ENCODE peak calls at places on chromosomes 16 and 17, in ten cellular contexts. L is transverse colon, N is endothelial cell of umbilical vein, C is esophagus squamous epithelium, R is testis, B is right lobe of liver, O is heart left ventricle, I is tibial nerve, F is A549, G is Peyer's patch. S is an unnamed sample.

GRCh38 chr16:50861926-50862325 is 120.0 kb downstream of the CYLD start:
- DNase-seq in L (no peak), N (no peak), C (no peak), R (no peak), B (no peak), O (no peak), I (no peak), F (peak), G (no peak), S (no peak)

GRCh38 chr16:85670840-85671239 is 17.9 kb downstream of the GINS2 start:
- DNase-seq in L (no peak), N (no peak), C (no peak), R (no peak), B (no peak), O (no peak), I (no peak), F (no peak), G (peak), S (no peak)

GRCh38 chr16:20799599-20799998 is 6.7 kb downstream of the ERI2 start:
- DNase-seq in L (no peak), N (peak), C (no peak), R (no peak), B (no peak), O (no peak), I (no peak), F (no peak), G (no peak), S (no peak)

GRCh38 chr16:87945351-87946042 is 5.7 kb upstream of the BANP start:
- DNase-seq in L (peak), N (peak), C (no peak), R (peak), B (no peak), O (peak), I (peak), F (no peak), G (no peak), S (no peak)

GRCh38 chr16:50879873-50880695 is 138.2 kb downstream of the CYLD start:
- DNase-seq in L (no peak), N (no peak), C (no peak), R (no peak), B (peak), O (no peak), I (no peak), F (no peak), G (no peak), S (no peak)

GRCh38 chr16:626787-627457 is 3.9 kb upstream of the WFIKKN1 start:
- DNase-seq in L (no peak), N (peak), C (no peak), R (no peak), B (peak), O (peak), I (no peak), F (peak), G (no peak), S (peak)

GRCh38 chr17:30908717-30909420 is 2.8 kb upstream of the TEFM start:
- DNase-seq in L (no peak), N (no peak), C (no peak), R (no peak), B (no peak), O (no peak), I (no peak), F (no peak), G (no peak), S (no peak)

GRCh38 chr17:871731-872517 is 89.8 kb downstream of the MRM3 start:
- DNase-seq in L (no peak), N (no peak), C (no peak), R (no peak), B (no peak), O (no peak), I (no peak), F (no peak), G (no peak), S (no peak)

GRCh38 chr17:65856865-65857264 is 295.4 kb upstream of the AXIN2 start:
- DNase-seq in L (no peak), N (no peak), C (no peak), R (no peak), B (no peak), O (no peak), I (no peak), F (no peak), G (no peak), S (no peak)

GRCh38 chr16:53766304-53767016 is 62.5 kb downstream of the FTO start:
- DNase-seq in L (no peak), N (peak), C (no peak), R (no peak), B (no peak), O (no peak), I (no peak), F (no peak), G (no peak), S (no peak)

GRCh38 chr16:55892821-55893220 is 17.6 kb upstream of the CES5A start:
- DNase-seq in L (no peak), N (no peak), C (no peak), R (no peak), B (no peak), O (no peak), I (no peak), F (no peak), G (no peak), S (no peak)

GRCh38 chr16:24577167-24577566 is 37.8 kb downstream of the RBBP6 start:
- DNase-seq in L (no peak), N (peak), C (no peak), R (no peak), B (no peak), O (no peak), I (no peak), F (no peak), G (no peak), S (no peak)

GRCh38 chr16:74922150-74923138 is 62.5 kb downstream of the WDR59 start:
- DNase-seq in L (no peak), N (no peak), C (no peak), R (no peak), B (no peak), O (no peak), I (no peak), F (no peak), G (no peak), S (no peak)

GRCh38 chr16:12142157-12142556 is 165.6 kb downstream of the SNX29 start:
- DNase-seq in L (no peak), N (no peak), C (no peak), R (no peak), B (no peak), O (peak), I (no peak), F (no peak), G (no peak), S (no peak)

GRCh38 chr17:70791748-70792443 is 622.6 kb downstream of the KCNJ2 start:
- DNase-seq in L (no peak), N (no peak), C (no peak), R (no peak), B (no peak), O (no peak), I (no peak), F (no peak), G (no peak), S (no peak)

GRCh38 chr17:61221597-61222471 is 177.8 kb upstream of the TBX2 start:
- DNase-seq in L (no peak), N (no peak), C (no peak), R (no peak), B (no peak), O (no peak), I (no peak), F (no peak), G (no peak), S (no peak)

GRCh38 chr17:73820686-73821448 is 176.6 kb upstream of the SDK2 start:
- DNase-seq in L (peak), N (no peak), C (no peak), R (no peak), B (no peak), O (no peak), I (no peak), F (no peak), G (no peak), S (no peak)

DNA sequence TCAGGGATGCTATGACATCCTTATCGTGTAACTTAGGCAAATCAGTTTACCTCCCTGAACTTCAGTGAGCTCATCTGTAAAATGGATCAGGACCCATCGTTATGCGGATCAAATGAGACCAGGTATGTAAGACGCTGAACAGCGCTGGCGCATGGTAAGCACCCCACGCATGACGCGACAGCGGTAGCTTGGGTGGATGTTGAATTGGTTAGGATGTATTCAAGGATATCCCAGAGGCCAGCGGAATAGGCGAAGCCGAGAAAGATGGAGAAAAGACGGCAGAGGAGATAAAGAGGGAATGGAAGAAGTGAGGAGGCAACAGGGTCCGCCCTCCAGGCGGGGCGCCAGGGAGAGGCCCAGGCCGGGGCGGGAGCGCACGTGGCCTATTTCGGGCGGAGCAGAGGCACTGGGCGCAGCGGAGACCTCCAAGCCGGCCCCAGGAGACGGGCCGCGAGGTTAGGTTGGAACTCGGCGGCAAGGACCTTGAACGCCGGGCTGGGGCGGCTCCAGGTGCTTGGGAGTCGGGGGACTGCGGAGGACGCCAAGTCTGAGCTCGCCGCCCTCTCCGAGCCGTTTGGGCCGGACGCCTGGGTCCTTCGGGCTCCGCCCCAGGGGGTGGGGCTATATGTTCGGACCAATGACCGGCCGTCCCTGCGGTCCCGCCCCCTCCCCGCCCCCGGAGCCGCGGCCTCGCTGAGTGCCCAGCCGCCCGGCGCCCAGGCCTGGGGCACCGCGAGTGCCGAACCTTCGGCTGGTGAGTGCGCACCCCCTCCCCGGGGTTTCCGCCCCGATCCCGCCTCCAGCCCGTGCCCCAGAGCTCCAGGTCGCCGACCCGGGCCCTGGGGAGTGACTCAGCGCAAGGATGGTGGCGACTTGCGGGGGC is at the start of gene ZNF771:
- DNase-seq in L (peak), N (peak), C (peak), R (peak), B (peak), O (peak), I (peak), F (peak), G (peak), S (peak)
- TF ChIP-seq CTCF in L (no peak), N (no peak), C (no peak), R (no peak), B (no peak), O (no peak), I (peak), F (no peak), G (peak), S (no peak)

DNA sequence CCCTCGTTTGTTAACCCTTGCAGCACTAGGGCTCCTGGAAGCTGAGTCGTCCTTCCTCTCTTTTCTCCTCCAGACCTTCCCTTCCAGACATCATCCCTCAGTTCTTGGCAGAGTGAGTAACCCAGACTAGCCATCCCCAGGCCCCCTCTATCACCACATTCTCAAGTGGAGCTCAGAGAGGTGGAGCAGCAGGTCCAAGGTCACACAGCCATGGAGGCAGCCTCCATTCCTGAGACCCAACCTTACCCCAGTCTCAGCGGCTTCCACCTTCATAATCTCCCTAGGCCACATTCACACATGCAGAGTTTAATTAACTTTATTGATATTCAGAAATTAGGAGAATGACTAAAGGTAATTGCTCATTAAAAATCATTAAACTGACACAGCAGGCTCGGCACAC is 3.0 kb downstream of the SEZ6 start:
- DNase-seq in L (no peak), N (no peak), C (no peak), R (no peak), B (no peak), O (no peak), I (no peak), F (no peak), G (no peak), S (no peak)
- H3K4me3 ChIP-seq in L (no peak), N (no peak), C (no peak), R (no peak), B (no peak), O (no peak), I (no peak), F (no peak), G (no peak), S (no peak)

GRCh38 chr17:78421084-78421533 is 42.7 kb downstream of the PGS1 start:
- DNase-seq in L (no peak), N (no peak), C (no peak), R (no peak), B (no peak), O (no peak), I (no peak), F (no peak), G (no peak), S (no peak)
- TF ChIP-seq POLR2A in L (no peak), N (no peak), C (no peak), R (no peak), B (no peak), O (no peak), I (no peak), F (no peak), G (no peak), S (no peak)

GRCh38 chr16:76190059-76190458 is 87.1 kb upstream of the CNTNAP4 start:
- DNase-seq in L (no peak), N (no peak), C (no peak), R (no peak), B (no peak), O (no peak), I (no peak), F (no peak), G (no peak), S (no peak)
- TF ChIP-seq CTCF in L (no peak), N (no peak), C (no peak), R (no peak), B (no peak), O (no peak), I (no peak), F (no peak), G (no peak), S (no peak)

DNA sequence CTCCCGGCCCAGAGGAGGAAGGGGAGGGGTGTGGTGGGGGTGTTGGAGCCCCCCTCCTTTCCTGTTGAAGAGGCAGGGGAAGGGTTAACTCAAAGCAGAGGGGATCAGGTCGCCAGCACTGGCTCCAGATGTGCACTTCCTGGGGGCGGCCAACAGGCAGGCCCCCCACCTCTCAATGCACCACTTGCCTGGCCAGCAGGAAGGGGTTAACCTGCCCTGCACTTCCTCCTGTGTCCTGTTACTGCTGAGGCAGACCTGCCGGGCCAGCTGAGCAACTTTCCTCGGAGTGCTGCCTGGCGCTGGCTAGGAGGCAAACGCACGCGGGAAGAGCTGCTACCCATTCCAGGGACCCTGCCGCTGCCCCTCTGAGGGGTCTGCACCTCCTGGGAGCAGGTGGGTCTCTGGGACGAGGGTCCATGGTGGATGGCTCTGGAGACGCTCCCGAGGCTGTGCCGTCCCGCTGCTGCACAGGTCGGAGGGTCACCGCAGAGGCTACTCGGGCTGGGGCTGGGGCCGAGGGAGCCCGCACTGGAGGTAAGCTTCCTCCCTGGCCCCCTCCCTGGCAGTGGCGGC is at the start of gene EPN3:
- DNase-seq in L (peak), N (no peak), C (no peak), R (no peak), B (no peak), O (no peak), I (no peak), F (no peak), G (peak), S (peak)
- H3K4me3 ChIP-seq in L (peak), N (no peak), C (peak), R (peak), B (no peak), O (peak), I (no peak), F (no peak), G (peak), S (peak)

GRCh38 chr16:23348579-23349469 is 46.7 kb downstream of the SCNN1B start:
- DNase-seq in L (no peak), N (no peak), C (no peak), R (no peak), B (no peak), O (no peak), I (no peak), F (no peak), G (no peak), S (no peak)

GRCh38 chr16:23342083-23342640 is 40.1 kb downstream of the SCNN1B start:
- DNase-seq in L (no peak), N (no peak), C (no peak), R (no peak), B (no peak), O (no peak), I (no peak), F (no peak), G (no peak), S (no peak)

GRCh38 chr16:23345237-23345636 is 43.1 kb downstream of the SCNN1B start:
- DNase-seq in L (no peak), N (no peak), C (no peak), R (no peak), B (no peak), O (no peak), I (no peak), F (no peak), G (no peak), S (no peak)

GRCh38 chr16:23339781-23340180 is 37.7 kb downstream of the SCNN1B start:
- DNase-seq in L (no peak), N (no peak), C (no peak), R (no peak), B (no peak), O (no peak), I (no peak), F (no peak), G (no peak), S (no peak)

GRCh38 chr16:23343643-23344612 is 41.8 kb downstream of the SCNN1B start:
- DNase-seq in L (no peak), N (no peak), C (no peak), R (no peak), B (no peak), O (no peak), I (no peak), F (no peak), G (no peak), S (no peak)
- TF ChIP-seq POLR2A in L (no peak), N (no peak), C (no peak), R (no peak), B (no peak), O (no peak), I (no peak), F (no peak), G (no peak), S (no peak)

DNA sequence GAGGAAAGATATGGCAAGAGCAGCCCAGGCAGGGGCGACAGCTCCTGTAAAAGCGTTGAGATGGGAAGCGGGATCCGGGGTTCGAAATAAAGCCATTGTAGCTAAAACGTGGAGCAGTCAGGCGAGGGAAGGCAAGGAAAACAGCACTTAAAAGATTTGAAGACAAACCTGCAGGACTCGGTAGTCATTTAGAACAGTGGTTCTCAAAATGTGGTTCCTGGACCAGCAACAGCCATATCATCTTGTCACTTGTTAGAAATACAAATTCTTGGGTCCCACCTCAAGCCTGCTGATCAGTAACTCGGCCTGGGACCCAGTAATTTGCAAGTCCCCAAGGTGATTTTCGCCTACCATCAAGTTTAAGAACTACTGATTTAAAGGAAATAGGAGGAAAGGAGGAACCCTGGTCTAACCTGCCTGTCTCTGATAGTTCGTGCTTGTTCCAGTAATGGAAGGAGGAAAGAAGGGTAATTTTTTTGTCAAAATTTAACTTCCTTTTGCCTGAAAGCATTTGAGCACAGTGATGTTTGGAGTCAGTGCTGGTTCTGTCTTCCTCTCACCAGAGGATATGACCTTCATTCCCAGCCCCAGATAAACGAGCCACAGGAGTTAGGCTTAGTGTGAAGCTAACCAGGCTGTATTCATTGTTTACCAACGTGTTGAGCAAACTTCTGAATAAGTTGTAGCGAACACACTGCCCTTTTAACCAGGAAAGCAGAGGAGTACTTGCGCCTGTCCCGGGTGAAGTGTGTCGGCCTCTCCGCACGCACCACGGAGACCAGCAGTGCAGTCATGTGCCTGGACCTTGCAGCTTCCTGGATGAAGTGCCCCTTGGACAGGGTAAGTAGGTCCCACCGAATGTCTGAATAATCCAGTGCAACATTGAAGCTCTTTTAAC is 1.1 kb downstream of the ORC6 start:
- DNase-seq in L (peak), N (peak), C (no peak), R (peak), B (no peak), O (no peak), I (no peak), F (no peak), G (peak), S (no peak)
- TF ChIP-seq CTCF in L (no peak), N (no peak), C (no peak), R (no peak), B (no peak), O (no peak), I (no peak), F (peak), G (no peak), S (no peak)

DNA sequence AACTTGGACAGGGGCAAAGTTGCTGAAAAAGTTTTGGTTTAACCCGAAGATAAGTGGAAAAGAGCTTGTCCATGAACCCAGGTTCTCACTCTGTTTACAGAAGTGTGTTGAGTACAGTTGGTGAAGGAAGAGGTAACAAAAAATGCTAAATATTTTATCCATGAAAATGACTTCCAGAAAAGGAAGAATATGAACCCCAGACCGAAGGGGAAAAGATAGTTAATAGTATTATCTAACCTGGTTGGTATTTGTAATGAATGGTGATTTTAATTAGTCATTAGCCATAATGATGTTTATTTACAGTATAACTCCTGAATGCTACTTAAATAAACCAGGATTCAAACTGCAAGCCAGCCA is 574 bp upstream of the TMEM106A start:
- DNase-seq in L (no peak), N (no peak), C (no peak), R (no peak), B (no peak), O (no peak), I (no peak), F (no peak), G (no peak), S (no peak)
- H3K4me3 ChIP-seq in L (peak), N (peak), C (peak), R (peak), B (peak), O (peak), I (peak), F (peak), G (peak), S (no peak)

GRCh38 chr17:7217113-7217987 is 2.3 kb downstream of the DLG4 start:
- DNase-seq in L (peak), N (peak), C (no peak), R (peak), B (no peak), O (peak), I (no peak), F (peak), G (no peak), S (no peak)
- TF ChIP-seq POLR2A in L (no peak), N (no peak), C (no peak), R (no peak), B (no peak), O (no peak), I (no peak), F (no peak), G (no peak), S (no peak)

S was measured in lower leg skin.